ENCODE peak calls at places on chromosome 17, in five cellular contexts. B is body of pancreas, D is B cell, T is cardiac fibroblast, L is mesothelial cell of epicardium. V is an unnamed sample.

GRCh38 chr17:51166198-51166986 is at the start of gene NME2:
- DNase-seq in L (peak; percentile 81), T (peak; percentile 86), D (peak; percentile 91), B (peak; percentile 92), V (peak; percentile 68)

GRCh38 chr17:21072623-21073278 is 29.9 kb upstream of the USP22 start:
- DNase-seq in D (no peak), T (no peak), L (no peak), B (no peak), V (no peak)

GRCh38 chr17:60269417-60269816 is 119.6 kb downstream of the CA4 start:
- DNase-seq in L (no peak), T (no peak), D (no peak), B (no peak), V (no peak)

GRCh38 chr17:18016426-18016825 is 22.5 kb downstream of the ATPAF2 start:
- DNase-seq in T (no peak), L (no peak), B (no peak), D (no peak), V (no peak)

GRCh38 chr17:81436294-81436849 is 41.1 kb downstream of the BAHCC1 start:
- DNase-seq in L (no peak), T (peak; percentile 46), B (no peak), D (no peak), V (no peak)

GRCh38 chr17:77323413-77324171 is 182.8 kb downstream of the SEC14L1 start:
- DNase-seq in L (peak; percentile 40), T (peak; percentile 92), D (peak; percentile 44), B (peak; percentile 20), V (peak; percentile 22)

GRCh38 chr17:65228287-65228686 is 91.1 kb downstream of the RGS9 start:
- DNase-seq in D (no peak), B (no peak), T (no peak), L (no peak), V (no peak)

GRCh38 chr17:19508327-19508867 is 25.3 kb upstream of the SLC47A1 start:
- DNase-seq in L (no peak), B (peak; percentile 49), D (peak; percentile 68), T (no peak), V (no peak)

GRCh38 chr17:62720126-62720850 is 87.8 kb downstream of the MARCHF10 start:
- DNase-seq in D (no peak), B (no peak), L (no peak), T (no peak), V (no peak)

GRCh38 chr17:34979650-34980352 is 511 bp upstream of the LIG3 start:
- DNase-seq in D (no peak), L (no peak), B (no peak), T (no peak), V (no peak)

GRCh38 chr17:8420041-8420934 is 15.4 kb upstream of the NDEL1 start:
- DNase-seq in T (peak; percentile 91), L (no peak), D (no peak), B (peak; percentile 89), V (no peak)

GRCh38 chr17:49490271-49490670 is 4.8 kb upstream of the NGFR start:
- DNase-seq in B (no peak), D (no peak), L (no peak), T (no peak), V (no peak)

GRCh38 chr17:49486012-49486641 is 9.0 kb upstream of the NGFR start:
- DNase-seq in B (no peak), D (no peak), T (no peak), L (no peak), V (no peak)

GRCh38 chr17:49489348-49489747 is 5.7 kb upstream of the NGFR start:
- DNase-seq in L (no peak), B (no peak), T (no peak), D (no peak), V (no peak)

GRCh38 chr17:49488612-49489011 is 6.5 kb upstream of the NGFR start:
- DNase-seq in L (no peak), D (no peak), T (peak; percentile 11), B (no peak), V (no peak)

DNA sequence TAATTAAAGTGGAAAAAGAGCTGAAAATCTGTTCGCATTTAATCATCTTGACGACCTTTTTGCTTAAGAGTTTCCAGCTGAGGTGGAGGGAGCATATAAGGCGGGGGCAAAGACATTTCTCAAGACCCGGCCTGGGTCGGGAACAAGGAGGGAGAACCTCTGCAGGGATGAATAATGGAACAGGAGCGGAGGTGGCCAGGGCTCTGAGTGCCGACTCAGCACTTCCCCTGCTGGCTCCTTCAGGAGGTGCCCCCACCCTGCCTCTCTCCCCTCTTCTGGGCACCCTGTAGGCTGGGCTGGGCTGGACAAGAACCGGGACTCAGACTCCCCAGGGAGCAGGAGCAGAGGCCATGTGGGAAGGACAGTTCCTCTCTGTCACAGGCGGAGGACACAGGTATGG is 7.9 kb upstream of the NGFR start:
- DNase-seq in B (no peak), L (no peak), D (no peak), T (no peak), V (no peak)
- TF ChIP-seq CTCF in B (no peak), L (no peak), D (no peak), T (no peak), V (no peak)

DNA sequence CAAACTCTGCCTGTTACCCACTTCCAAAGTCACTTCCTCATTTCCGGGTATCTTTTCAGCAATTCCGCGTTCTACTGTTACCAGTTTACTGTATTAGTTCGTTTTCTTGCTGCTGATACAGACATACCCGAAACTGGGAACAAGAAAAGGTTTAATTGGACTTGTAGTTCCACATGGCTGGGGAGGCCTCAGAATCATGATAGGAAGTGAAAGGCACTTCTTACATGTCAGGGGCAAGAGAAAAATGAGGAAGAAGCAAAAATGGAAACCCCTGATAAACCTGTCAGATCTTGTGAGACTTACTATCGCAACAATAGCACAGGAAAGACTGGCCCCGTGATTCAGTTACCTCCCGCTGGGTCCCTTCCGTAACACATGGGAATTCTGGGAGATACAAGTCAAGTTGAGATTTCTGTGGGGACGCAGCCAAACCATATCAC is 30.9 kb downstream of the PAFAH1B1 start:
- DNase-seq in T (no peak), D (peak; percentile 35), L (no peak), B (no peak), V (no peak)
- TF ChIP-seq CTCF in T (no peak), D (no peak), L (no peak), B (no peak), V (no peak)

DNA sequence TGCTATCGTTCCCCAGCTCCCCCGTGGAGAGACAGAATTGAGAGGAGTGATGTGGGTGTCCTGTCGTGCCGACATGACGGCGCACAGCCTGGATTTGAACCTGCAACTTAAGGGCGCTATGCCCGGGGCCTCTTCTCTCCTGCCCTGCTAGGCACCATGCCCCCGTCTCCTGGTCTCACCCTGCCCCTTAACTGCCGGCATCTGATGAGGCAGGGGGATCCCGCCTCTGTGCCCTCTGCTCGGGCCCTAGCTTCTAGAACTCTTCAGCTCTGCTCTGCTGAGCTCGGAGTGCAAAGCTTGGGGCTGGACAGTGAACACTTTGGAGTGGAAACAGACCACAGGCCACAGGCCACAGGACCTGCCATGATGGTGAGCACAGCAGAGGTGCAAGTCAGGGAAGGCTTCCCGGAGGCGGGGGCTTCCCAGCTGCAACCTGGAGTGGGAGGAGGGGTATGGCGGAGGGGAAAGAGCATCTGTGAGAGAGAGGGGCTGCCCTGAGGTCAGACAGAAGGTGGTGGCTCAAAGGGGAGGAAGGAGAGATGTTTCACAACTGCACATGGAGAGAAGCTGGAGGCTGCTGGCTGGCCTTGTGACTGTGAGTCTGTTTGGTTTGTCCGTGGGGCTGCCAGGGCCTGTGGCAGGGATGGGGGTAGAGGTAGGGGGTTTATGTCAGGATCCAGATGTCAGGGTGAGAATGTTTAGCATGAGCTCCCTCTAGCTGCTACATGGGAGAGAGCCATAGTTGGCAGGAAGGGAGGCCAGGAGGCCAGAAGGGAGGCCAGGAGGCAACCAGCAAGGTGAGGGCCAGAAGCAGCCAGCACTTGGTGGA is 107.8 kb downstream of the CRLF3 start:
- DNase-seq in L (no peak), D (no peak), T (peak; percentile 32), B (no peak), V (no peak)
- TF ChIP-seq CTCF in L (no peak), D (no peak), T (peak; percentile 22), B (no peak), V (no peak)

GRCh38 chr17:43584666-43585102 is 38.5 kb upstream of the ETV4 start:
- DNase-seq in L (no peak), T (peak; percentile 64), B (no peak), D (no peak), V (no peak)
- TF ChIP-seq CTCF in L (no peak), T (no peak), B (no peak), D (no peak), V (no peak)

DNA sequence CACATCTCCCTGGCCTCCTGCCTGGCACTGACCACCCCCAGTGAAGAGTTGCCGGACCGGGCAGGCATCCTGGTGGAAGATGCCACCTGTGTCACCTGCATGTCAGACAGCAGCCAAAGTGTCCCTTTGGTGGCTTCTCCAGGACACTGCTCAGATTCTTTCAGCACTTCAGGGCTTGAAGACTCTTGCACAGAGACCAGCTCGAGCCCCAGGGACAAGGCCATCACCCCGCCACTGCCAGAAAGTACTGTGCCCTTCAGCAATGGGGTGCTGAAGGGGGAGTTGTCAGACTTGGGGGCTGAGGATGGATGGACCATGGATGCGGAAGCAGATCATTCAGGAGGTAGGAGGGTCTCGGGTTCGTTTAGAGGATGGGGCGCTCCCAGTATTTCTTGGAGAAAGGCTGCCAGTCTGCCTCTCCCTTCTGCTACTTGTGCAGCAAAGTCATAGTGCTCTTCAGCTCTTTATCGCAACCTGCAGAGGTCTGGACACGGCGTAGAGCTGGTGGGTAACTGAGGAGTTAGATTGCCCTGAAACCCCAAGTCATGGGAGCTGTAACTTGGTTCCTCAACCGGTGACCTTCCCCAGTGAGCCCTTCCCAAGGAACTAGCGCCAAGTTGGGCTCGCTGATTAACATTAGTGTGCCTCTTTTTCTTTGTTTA is 21.9 kb downstream of the AKAP1 start:
- DNase-seq in D (no peak), L (no peak), T (no peak), B (no peak), V (no peak)
- TF ChIP-seq CTCF in D (no peak), L (no peak), T (no peak), B (no peak), V (no peak)

DNA sequence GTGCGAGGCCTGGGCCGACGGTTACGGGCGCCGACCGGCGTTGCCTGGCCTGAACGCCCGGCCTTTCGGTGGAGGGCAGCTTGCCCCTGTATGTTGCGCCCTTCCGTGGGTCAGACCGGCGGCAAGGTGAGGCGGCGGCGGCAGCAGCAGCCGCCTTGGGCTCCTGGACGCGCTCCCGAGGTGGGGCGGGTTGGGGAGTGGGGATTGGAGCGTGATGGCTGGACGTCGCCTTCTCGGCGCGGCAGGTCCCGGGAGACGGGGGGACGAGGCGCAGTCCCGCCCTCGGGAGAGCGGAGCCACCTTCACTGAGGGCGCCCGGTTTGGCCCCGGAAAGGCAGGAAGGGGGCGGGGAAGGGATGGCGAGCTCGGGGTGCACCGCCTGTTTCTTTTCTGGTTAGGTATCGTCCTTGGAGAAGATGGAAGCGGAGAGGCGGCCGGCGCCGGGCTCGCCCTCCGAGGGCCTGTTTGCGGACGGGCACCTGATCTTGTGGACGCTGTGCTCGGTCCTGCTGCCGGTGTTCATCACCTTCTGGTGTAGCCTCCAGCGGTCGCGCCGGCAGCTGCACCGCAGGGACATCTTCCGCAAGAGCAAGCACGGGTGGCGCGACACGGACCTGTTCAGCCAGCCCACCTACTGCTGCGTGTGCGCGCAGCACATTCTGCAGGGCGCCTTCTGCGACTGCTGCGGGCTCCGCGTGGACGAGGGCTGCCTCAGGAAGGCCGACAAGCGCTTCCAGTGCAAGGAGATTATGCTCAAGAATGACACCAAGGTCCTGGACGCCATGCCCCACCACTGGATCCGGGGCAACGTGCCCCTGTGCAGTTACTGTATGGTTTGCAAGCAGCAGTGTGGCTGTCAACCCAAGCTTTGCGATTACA is 668 bp downstream of the DGKE start:
- DNase-seq in D (peak; percentile 58), L (peak; percentile 65), B (peak; percentile 58), T (peak; percentile 22), V (no peak)
- TF ChIP-seq CTCF in D (peak; percentile 28), L (peak; percentile 12), B (peak; percentile 36), T (no peak), V (no peak)

V was measured in omental fat pad.